ENCODE peak calls at places on chromosomes 16 and 17, in eight cellular contexts. R is pancreas, G is colonic mucosa, S is tibial artery, H is upper lobe of right lung, O is Peyer's patch, Z is ascending aorta, V is IMR-90. Q is an unnamed sample. For H3K4me1, the result is how much of the 10 kb centered on the place peaks cover.

GRCh38 chr17:21001813-21002221 is 41.0 kb downstream of the USP22 start:
- DNase-seq in V (no peak), R (no peak), O (peak), Z (no peak), H (peak), S (no peak), G (peak), Q (peak)

GRCh38 chr17:42428141-42428944 is 5.3 kb upstream of the CAVIN1 start:
- DNase-seq in G (peak), V (peak), S (no peak), Z (no peak), H (no peak), O (no peak), R (no peak), Q (peak)

GRCh38 chr16:51490866-51491265 is 339.8 kb upstream of the SALL1 start:
- DNase-seq in S (no peak), Z (no peak), O (no peak), V (no peak), G (no peak), H (no peak), R (no peak), Q (no peak)

GRCh38 chr17:15882058-15882720 is 62.7 kb upstream of the ADORA2B start:
- DNase-seq in V (no peak), G (no peak), S (no peak), H (no peak), Z (no peak), O (no peak), R (no peak), Q (no peak)

GRCh38 chr17:5399767-5400166 is 19.7 kb downstream of the NUP88 start:
- DNase-seq in G (no peak), O (no peak), Z (no peak), H (no peak), R (no peak), S (no peak), V (peak), Q (no peak)

GRCh38 chr16:13780406-13780805 is 139.5 kb upstream of the ERCC4 start:
- DNase-seq in G (no peak), R (no peak), S (no peak), O (no peak), Z (no peak), V (no peak), H (no peak), Q (no peak)

GRCh38 chr17:31391496-31391949 is at the start of gene RAB11FIP4:
- DNase-seq in S (peak), Z (no peak), R (no peak), H (no peak), O (no peak), V (no peak), G (no peak), Q (no peak)

GRCh38 chr16:67961551-67961957 is 6.9 kb downstream of the SLC12A4 start:
- DNase-seq in S (no peak), O (peak), H (peak), G (peak), V (no peak), R (peak), Z (no peak), Q (peak)

GRCh38 chr17:29378495-29378894 is 11.7 kb upstream of the TAOK1 start:
- DNase-seq in O (no peak), V (no peak), Z (no peak), G (no peak), H (no peak), S (no peak), R (no peak), Q (no peak)

GRCh38 chr17:43517161-43517560 is 29.0 kb downstream of the ETV4 start:
- DNase-seq in G (no peak), O (no peak), R (no peak), Z (no peak), V (no peak), H (no peak), S (peak), Q (no peak)

GRCh38 chr17:78408476-78409020 is 30.1 kb downstream of the PGS1 start:
- DNase-seq in O (peak), V (no peak), H (no peak), S (no peak), R (no peak), G (peak), Z (no peak), Q (peak)

GRCh38 chr17:57940653-57941329 is 14.4 kb downstream of the CUEDC1 start:
- DNase-seq in O (no peak), G (no peak), R (peak), Z (no peak), S (no peak), H (no peak), V (no peak), Q (no peak)

GRCh38 chr16:51524555-51525373 is 373.7 kb upstream of the SALL1 start:
- DNase-seq in R (peak), H (no peak), G (no peak), Z (no peak), V (peak), O (no peak), S (no peak), Q (no peak)

GRCh38 chr16:66427036-66427446 is at the start of gene BEAN1:
- DNase-seq in R (no peak), O (no peak), Z (no peak), G (no peak), V (no peak), H (no peak), S (no peak), Q (no peak)

GRCh38 chr17:19573075-19573474 is 39.4 kb downstream of the SLC47A1 start:
- DNase-seq in V (peak), G (no peak), O (no peak), R (no peak), Z (no peak), S (no peak), H (no peak), Q (no peak)

GRCh38 chr17:78828470-78829185 is 12.0 kb downstream of the USP36 start:
- DNase-seq in H (no peak), G (no peak), R (no peak), S (no peak), Z (no peak), V (peak), O (no peak), Q (no peak)

GRCh38 chr17:31517524-31517923 is 126.0 kb downstream of the RAB11FIP4 start:
- DNase-seq in H (no peak), Z (no peak), O (peak), S (no peak), G (no peak), R (no peak), V (no peak), Q (no peak)

GRCh38 chr17:73155410-73156165 is 9.2 kb upstream of the SSTR2 start:
- DNase-seq in S (no peak), H (no peak), R (no peak), Z (no peak), O (no peak), V (no peak), G (no peak), Q (no peak)

GRCh38 chr17:66386789-66387351 is 84.5 kb downstream of the PRKCA start:
- DNase-seq in Z (no peak), H (no peak), V (no peak), O (no peak), S (no peak), R (no peak), G (no peak), Q (peak)

GRCh38 chr16:29148867-29149272 is 164.0 kb downstream of the LAT start:
- DNase-seq in G (peak), S (no peak), O (no peak), R (no peak), V (no peak), H (no peak), Z (no peak), Q (peak)

GRCh38 chr17:50281739-50282401 is 7.6 kb downstream of the TMEM92 start:
- DNase-seq in G (no peak), Z (no peak), V (no peak), R (no peak), H (no peak), S (no peak), O (peak), Q (peak)

GRCh38 chr17:81870155-81870977 is 771 bp downstream of the ARHGDIA start:
- DNase-seq in V (peak), H (peak), R (peak), Z (no peak), G (peak), O (peak), S (no peak), Q (peak)

GRCh38 chr16:11670171-11671131 is 2.2 kb downstream of the SNN start:
- DNase-seq in R (peak), O (no peak), S (peak), H (no peak), G (no peak), V (no peak), Z (no peak), Q (no peak)

GRCh38 chr17:12591336-12591735 is 74.4 kb upstream of the MYOCD start:
- DNase-seq in S (no peak), R (no peak), O (no peak), V (peak), G (no peak), Z (no peak), H (no peak), Q (no peak)

GRCh38 chr17:2433696-2434095 is 32.8 kb upstream of the MNT start:
- DNase-seq in H (no peak), R (no peak), Z (no peak), O (no peak), V (peak), S (no peak), G (no peak), Q (no peak)

GRCh38 chr17:62321451-62321850 is 58.9 kb upstream of the EFCAB3 start:
- DNase-seq in S (no peak), Z (no peak), G (no peak), O (no peak), R (no peak), V (no peak), H (no peak), Q (no peak)

GRCh38 chr17:56142325-56142724 is 10.9 kb upstream of the ANKFN1 start:
- DNase-seq in H (no peak), V (peak), O (no peak), Z (no peak), S (no peak), G (no peak), R (no peak), Q (no peak)

GRCh38 chr16:26765087-26765486 is 301.6 kb upstream of the C16orf82 start:
- DNase-seq in V (no peak), R (no peak), S (no peak), G (no peak), H (no peak), O (no peak), Z (no peak), Q (no peak)

GRCh38 chr16:63323055-63323454 is 1286.8 kb upstream of the CDH8 start:
- DNase-seq in H (no peak), O (no peak), Z (no peak), G (no peak), V (no peak), R (no peak), S (no peak), Q (no peak)

GRCh38 chr17:9645858-9646555 is 690 bp downstream of the USP43 start:
- DNase-seq in G (peak), R (peak), S (no peak), Z (no peak), V (no peak), O (peak), H (peak), Q (peak)

GRCh38 chr16:73187163-73187562 is 139.2 kb upstream of the ZFHX3 start:
- DNase-seq in S (no peak), O (no peak), H (no peak), Z (no peak), V (no peak), R (no peak), G (no peak), Q (no peak)

GRCh38 chr16:65102326-65102725 is 19.5 kb downstream of the CDH11 start:
- DNase-seq in Z (no peak), R (no peak), G (peak), V (no peak), O (no peak), S (no peak), H (no peak), Q (no peak)

GRCh38 chr17:40909351-40909750 is 24.3 kb upstream of the KRT20 start:
- DNase-seq in O (peak), Z (peak), R (peak), H (peak), V (peak), G (peak), S (peak), Q (peak)

GRCh38 chr17:30380643-30381419 is 2.1 kb downstream of the CPD start:
- DNase-seq in V (no peak), H (no peak), Z (no peak), S (no peak), G (no peak), R (no peak), O (no peak), Q (no peak)

GRCh38 chr16:22093952-22094351 is 1.6 kb downstream of the VWA3A start:
- DNase-seq in R (no peak), H (no peak), G (no peak), Z (no peak), S (no peak), O (no peak), V (no peak), Q (no peak)

GRCh38 chr16:1131378-1131994 is 21.4 kb upstream of the CACNA1H start:
- DNase-seq in Z (no peak), G (no peak), R (no peak), V (no peak), S (no peak), H (no peak), O (no peak), Q (no peak)

GRCh38 chr17:1377334-1377733 is 22.7 kb downstream of the YWHAE start:
- DNase-seq in R (no peak), O (no peak), V (no peak), G (no peak), S (no peak), H (no peak), Z (no peak), Q (no peak)
- H3K4me1 ChIP-seq in R (under half), O (under half), V (under half), G (under half), S (under half), H (half or more), Z (under half), Q (under half)

GRCh38 chr16:89365996-89366395 is 124.4 kb downstream of the ANKRD11 start:
- DNase-seq in S (no peak), O (no peak), R (no peak), Z (no peak), G (no peak), H (no peak), V (no peak), Q (no peak)

GRCh38 chr16:89363621-89364393 is 126.6 kb downstream of the ANKRD11 start:
- DNase-seq in Z (no peak), O (no peak), V (peak), S (no peak), H (peak), R (no peak), G (no peak), Q (peak)

GRCh38 chr16:89366561-89367537 is 123.5 kb downstream of the ANKRD11 start:
- DNase-seq in S (no peak), H (peak), V (no peak), Z (no peak), O (no peak), R (no peak), G (no peak), Q (no peak)

GRCh38 chr16:89364603-89365002 is 125.8 kb downstream of the ANKRD11 start:
- DNase-seq in V (peak), R (peak), Z (no peak), S (no peak), H (peak), G (no peak), O (no peak), Q (no peak)

GRCh38 chr16:89365044-89365467 is 125.3 kb downstream of the ANKRD11 start:
- DNase-seq in H (no peak), Z (no peak), S (no peak), V (peak), O (no peak), G (no peak), R (no peak), Q (no peak)
- H3K4me1 ChIP-seq in H (half or more), Z (under half), S (under half), V (under half), O (under half), G (under half), R (under half), Q (under half)

DNA sequence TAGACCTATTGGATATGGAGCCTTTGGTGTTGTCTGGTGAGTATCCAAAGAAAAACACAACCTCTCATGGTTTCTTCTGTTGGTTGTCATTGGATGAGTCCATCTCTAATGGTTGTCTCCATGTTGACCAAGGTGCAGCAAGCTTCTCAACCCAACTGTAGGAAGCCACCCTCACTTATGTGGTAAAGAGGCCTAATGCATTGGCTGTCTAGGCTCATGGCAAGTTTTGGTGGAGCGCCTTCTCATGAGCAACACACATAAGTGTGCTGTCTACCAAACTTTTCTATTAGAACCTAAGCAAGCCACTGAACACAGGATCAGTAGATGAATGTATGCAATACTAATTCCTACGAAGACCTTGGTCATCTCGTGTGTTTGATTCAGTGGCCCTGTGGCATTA is 819 bp downstream of the NLK start:
- DNase-seq in V (no peak), Z (no peak), R (no peak), G (no peak), O (no peak), S (no peak), H (no peak), Q (no peak)
- H3K4me1 ChIP-seq in V (under half), Z (under half), R (under half), G (under half), O (under half), S (under half), H (under half), Q (under half)

GRCh38 chr16:87464691-87465300 is 28.0 kb downstream of the ZCCHC14 start:
- DNase-seq in G (peak), Z (peak), H (peak), S (peak), V (peak), R (peak), O (peak), Q (peak)
- H3K4me1 ChIP-seq in G (under half), Z (under half), H (half or more), S (under half), V (under half), R (under half), O (under half), Q (under half)

DNA sequence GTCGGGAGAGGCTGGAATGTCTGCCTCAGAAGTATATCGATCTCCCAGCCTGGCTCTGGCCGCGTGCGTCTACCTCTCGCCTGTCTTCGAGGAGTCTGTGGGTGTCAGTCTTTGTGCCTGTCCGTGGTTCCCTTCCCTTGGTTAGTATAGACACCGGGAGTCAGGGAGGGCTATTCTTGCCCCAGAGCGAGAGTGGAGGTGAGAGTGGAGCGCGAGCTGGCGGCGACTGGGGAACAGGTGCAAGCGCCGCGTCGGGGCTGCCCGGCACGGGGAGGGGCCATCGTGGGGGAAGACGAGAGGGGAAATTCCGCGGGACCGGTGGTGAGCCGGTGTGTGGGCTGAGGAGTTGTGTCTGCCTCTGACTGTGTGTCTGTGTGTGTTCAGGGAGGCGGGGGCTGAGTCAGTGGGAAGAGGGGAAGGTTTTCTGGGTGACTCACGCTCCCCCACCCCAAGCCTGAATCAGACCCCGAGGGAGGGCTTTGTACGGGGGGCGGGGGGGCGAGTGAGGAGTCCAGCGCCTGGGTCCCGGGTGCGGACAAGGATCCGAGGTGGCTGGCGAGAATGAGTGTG is 8.4 kb downstream of the KDM6B start:
- DNase-seq in S (peak), O (no peak), Z (peak), H (peak), V (peak), G (peak), R (peak), Q (peak)
- H3K4me1 ChIP-seq in S (under half), O (under half), Z (under half), H (under half), V (under half), G (under half), R (under half), Q (under half)

DNA sequence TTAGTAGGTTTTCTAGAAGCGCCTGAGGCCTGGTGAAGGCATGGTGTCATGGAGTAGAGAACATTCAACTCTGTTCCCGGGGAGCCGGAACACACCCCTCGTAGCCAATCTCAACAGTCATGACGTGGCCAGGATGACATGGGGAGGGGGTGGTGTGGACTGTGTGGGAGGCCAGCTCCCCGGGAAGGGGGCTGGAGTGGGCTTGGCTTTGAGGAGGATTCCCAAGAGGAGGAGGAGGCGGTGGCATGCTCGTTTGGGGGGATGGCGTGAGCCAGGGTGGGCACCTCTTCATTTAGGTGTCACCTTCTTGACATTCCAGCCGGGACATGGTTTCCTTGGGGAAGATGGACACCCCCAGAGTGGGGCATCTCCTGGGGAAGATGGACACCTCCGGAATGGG is 257.5 kb downstream of the SEC14L1 start:
- DNase-seq in O (no peak), S (no peak), V (no peak), Z (no peak), H (no peak), R (no peak), G (no peak), Q (no peak)
- H3K4me1 ChIP-seq in O (under half), S (under half), V (under half), Z (under half), H (under half), R (under half), G (under half), Q (under half)

GRCh38 chr16:81817789-81818304 is 38.8 kb downstream of the PLCG2 start:
- DNase-seq in S (no peak), R (no peak), V (no peak), O (no peak), G (no peak), H (no peak), Z (no peak), Q (no peak)

GRCh38 chr16:81815429-81815766 is 36.3 kb downstream of the PLCG2 start:
- DNase-seq in R (no peak), S (no peak), G (no peak), V (no peak), O (no peak), H (no peak), Z (no peak), Q (no peak)

GRCh38 chr16:81817296-81817695 is 38.2 kb downstream of the PLCG2 start:
- DNase-seq in V (no peak), H (no peak), G (no peak), Z (no peak), R (no peak), O (no peak), S (no peak), Q (no peak)

GRCh38 chr16:81816351-81816750 is 37.3 kb downstream of the PLCG2 start:
- DNase-seq in S (no peak), V (no peak), R (no peak), H (no peak), Z (no peak), G (no peak), O (no peak), Q (no peak)

GRCh38 chr16:81816793-81817210 is 37.7 kb downstream of the PLCG2 start:
- DNase-seq in V (no peak), R (no peak), O (no peak), G (no peak), Z (no peak), S (no peak), H (no peak), Q (no peak)
- H3K4me1 ChIP-seq in V (under half), R (under half), O (under half), G (under half), Z (under half), S (under half), H (under half), Q (under half)

GRCh38 chr16:85952197-85952596 is 53.2 kb downstream of the IRF8 start:
- DNase-seq in S (no peak), O (no peak), R (no peak), G (no peak), H (no peak), V (no peak), Z (no peak), Q (no peak)
- H3K4me1 ChIP-seq in S (under half), O (under half), R (under half), G (under half), H (under half), V (under half), Z (under half), Q (under half)

GRCh38 chr16:49842972-49843371 is 12.9 kb downstream of the ZNF423 start:
- DNase-seq in R (no peak), H (no peak), Z (no peak), V (no peak), G (no peak), S (no peak), O (no peak), Q (no peak)
- H3K4me1 ChIP-seq in R (under half), H (under half), Z (under half), V (under half), G (under half), S (under half), O (under half), Q (under half)

Q was measured in small intestine.